ENCODE peak calls at places on chromosomes 2 and 18, in six cellular contexts. N is choroid plexus epithelial cell, U is left cardiac atrium, K is fibroblast of lung, P is GDM1, M is uterus. O is an unnamed sample.

GRCh38 chr2:223562078-223562477 is 40.1 kb downstream of the SCG2 start:
- DNase-seq in N (no peak), U (no peak), K (no peak), P (no peak), M (no peak), O (no peak)

GRCh38 chr2:12675352-12675795 is 41.4 kb upstream of the TRIB2 start:
- DNase-seq in N (peak), U (peak), K (peak), P (no peak), M (no peak), O (peak)

GRCh38 chr18:11324510-11324909 is 175.1 kb upstream of the PIEZO2 start:
- DNase-seq in N (peak), U (no peak), K (peak), P (no peak), M (no peak), O (peak)

GRCh38 chr2:187543488-187543887 is 10.7 kb downstream of the TFPI start:
- DNase-seq in N (no peak), U (no peak), K (no peak), P (no peak), M (no peak), O (no peak)

GRCh38 chr18:79620586-79621165 is 58.9 kb upstream of the CTDP1 start:
- DNase-seq in N (no peak), U (peak), K (no peak), P (no peak), M (no peak), O (no peak)

GRCh38 chr18:79715280-79715679 is 35.7 kb downstream of the CTDP1 start:
- DNase-seq in N (no peak), U (peak), K (no peak), P (no peak), M (no peak), O (no peak)

GRCh38 chr18:32019251-32019943 is 772 bp downstream of the RNF125 start:
- DNase-seq in N (peak), U (peak), K (peak), P (no peak), M (peak), O (peak)

GRCh38 chr2:6865346-6866238 is at the start of gene CMPK2:
- DNase-seq in N (peak), U (peak), K (peak), P (peak), M (peak), O (peak)

GRCh38 chr2:105256431-105257047 is 15.0 kb downstream of the GPR45 start:
- DNase-seq in N (no peak), U (no peak), K (peak), P (no peak), M (no peak), O (no peak)

GRCh38 chr2:218860950-218861381 is 1.4 kb downstream of the WNT6 start:
- DNase-seq in N (peak), U (peak), K (peak), P (no peak), M (peak), O (peak)

GRCh38 chr2:215758691-215759090 is 254.7 kb downstream of the MREG start:
- DNase-seq in N (peak), U (no peak), K (peak), P (no peak), M (no peak), O (peak)

GRCh38 chr2:229342376-229342775 is 71.3 kb upstream of the PID1 start:
- DNase-seq in N (peak), U (peak), K (peak), P (no peak), M (peak), O (peak)

GRCh38 chr2:195861821-195862220 is 204.8 kb downstream of the SLC39A10 start:
- DNase-seq in N (no peak), U (no peak), K (peak), P (no peak), M (no peak), O (peak)

GRCh38 chr18:46314011-46314410 is 209.8 kb downstream of the HAUS1 start:
- DNase-seq in N (no peak), U (no peak), K (no peak), P (no peak), M (no peak), O (no peak)

GRCh38 chr2:169110919-169111318 is 41.6 kb downstream of the DHRS9 start:
- DNase-seq in N (no peak), U (no peak), K (peak), P (peak), M (no peak), O (no peak)

GRCh38 chr18:10924290-10924689 is 225.1 kb downstream of the PIEZO2 start:
- DNase-seq in N (no peak), U (no peak), K (no peak), P (no peak), M (no peak), O (no peak)

O was measured in fibroblast of the aortic adventitia.